ENCODE peak calls at places on chromosomes 4 and X, in ten cellular contexts. B is WTC11; A is GM12865; L is pons; U is activated CD8-positive, alpha-beta T cell treated with anti-CD3 and anti-CD28 coated beads for 36 hours; V is ureter; P is NCI-H510A treated with DMSO at 0.1 percent for 48 hours; N is D721Med; X is RPMI7951; Z is stimulated activated CD4-positive, alpha-beta T cell treated with anti-CD3 and anti-CD28 coated beads, Interleukin-1b, Interleukin-23, amount 100 ng/mL, for 24 hours. I is an unnamed sample.

GRCh38 chrX:39840141-39841126 is 257.3 kb downstream of the BCOR start:
- DNase-seq in Z (no peak), L (no peak), V (no peak), N (no peak), P (no peak), B (no peak), X (no peak), U (no peak), A (no peak), I (no peak)

GRCh38 chrX:44874481-44875184 is 1.6 kb downstream of the KDM6A start:
- DNase-seq in N (no peak), V (no peak), A (peak; percentile 54), Z (peak; percentile 7), X (peak; percentile 45), U (peak; percentile 58), B (no peak), L (peak; percentile 55), P (peak; percentile 9), I (peak; percentile 51)

GRCh38 chr4:175540151-175540550 is 271.9 kb downstream of the GPM6A start:
- DNase-seq in P (no peak), Z (no peak), X (no peak), N (no peak), A (no peak), B (no peak), U (no peak), V (no peak), L (no peak), I (no peak)

GRCh38 chrX:136447968-136448367 is 39.8 kb upstream of the BRS3 start:
- DNase-seq in Z (no peak), N (no peak), X (no peak), B (no peak), V (no peak), P (no peak), U (no peak), L (no peak), A (no peak), I (no peak)

GRCh38 chrX:50168305-50168704 is 32.5 kb downstream of the AKAP4 start:
- DNase-seq in Z (no peak), X (peak; percentile 28), V (no peak), B (no peak), A (no peak), U (no peak), N (no peak), P (no peak), L (no peak), I (no peak)

GRCh38 chrX:133838761-133839676 is 146.4 kb downstream of the GPC3 start:
- DNase-seq in V (no peak), L (peak; percentile 32), Z (peak; percentile 4), P (peak; percentile 2), B (peak; percentile 42), A (peak; percentile 29), U (peak; percentile 37), X (peak; percentile 1), N (no peak), I (peak; percentile 12)

GRCh38 chrX:23792861-23793553 is 10.0 kb downstream of the SAT1 start:
- DNase-seq in X (no peak), V (no peak), U (no peak), B (no peak), N (no peak), P (peak; percentile 73), Z (no peak), A (no peak), L (no peak), I (no peak)

GRCh38 chr4:182231503-182231902 is 11.7 kb upstream of the TENM3 start:
- DNase-seq in V (no peak), X (peak; percentile 47), P (no peak), N (no peak), U (no peak), Z (no peak), B (no peak), L (no peak), A (no peak), I (no peak)

GRCh38 chrX:20066968-20067708 is 49.6 kb downstream of the MAP7D2 start:
- DNase-seq in X (peak; percentile 50), U (peak; percentile 23), L (peak; percentile 37), A (peak; percentile 63), P (peak; percentile 41), N (peak; percentile 24), Z (no peak), V (no peak), B (no peak), I (peak; percentile 29)

GRCh38 chr4:105158837-105159236 is 12.2 kb downstream of the TET2 start:
- DNase-seq in L (no peak), A (no peak), P (no peak), U (no peak), Z (no peak), N (no peak), X (no peak), V (no peak), B (no peak), I (no peak)

GRCh38 chr4:37440519-37440900 is 196.0 kb downstream of the NWD2 start:
- DNase-seq in Z (no peak), B (no peak), L (no peak), X (no peak), U (no peak), N (no peak), V (no peak), P (no peak), A (no peak), I (no peak)

GRCh38 chr4:138055890-138056289 is 186.3 kb downstream of the SLC7A11 start:
- DNase-seq in L (no peak), N (no peak), B (no peak), Z (no peak), U (no peak), A (no peak), P (no peak), V (no peak), X (no peak), I (no peak)

GRCh38 chrX:274904-275475 is 6.2 kb upstream of the PLCXD1 start:
- DNase-seq in P (no peak), U (no peak), V (no peak), X (no peak), A (no peak), B (peak; percentile 60), Z (no peak), L (no peak), N (peak; percentile 37), I (no peak)

GRCh38 chr4:100826808-100827548 is 309.2 kb upstream of the EMCN start:
- DNase-seq in U (no peak), L (no peak), B (no peak), X (no peak), P (no peak), Z (no peak), N (no peak), A (no peak), V (no peak), I (no peak)

GRCh38 chr4:3337357-3337732 is 44.5 kb downstream of the RGS12 start:
- DNase-seq in U (no peak), P (no peak), B (no peak), L (no peak), Z (no peak), A (no peak), V (peak; percentile 6), X (no peak), N (no peak), I (no peak)

GRCh38 chr4:117085185-117085701 is at the start of gene TRAM1L1:
- DNase-seq in N (peak; percentile 16), V (peak; percentile 54), X (peak; percentile 63), U (peak; percentile 11), B (peak; percentile 86), Z (peak; percentile 0), L (peak; percentile 63), A (no peak), P (peak; percentile 60), I (no peak)

GRCh38 chrX:24154490-24155034 is 5.0 kb downstream of the ZFX start:
- DNase-seq in N (no peak), U (no peak), P (no peak), L (no peak), Z (no peak), V (no peak), A (no peak), B (no peak), X (no peak), I (no peak)

GRCh38 chr4:58587856-58588255 is 1477.7 kb upstream of the IGFBP7 start:
- DNase-seq in V (no peak), Z (no peak), P (no peak), N (no peak), L (no peak), U (no peak), X (no peak), B (no peak), A (no peak), I (no peak)

GRCh38 chr4:111681751-111682150 is 463.5 kb upstream of the FAM241A start:
- DNase-seq in N (no peak), V (no peak), X (peak; percentile 28), A (no peak), Z (no peak), L (no peak), U (no peak), P (no peak), B (no peak), I (no peak)

I was measured in 8988T.